ENCODE peak calls at places on chromosome 3, in five cellular contexts. K, H, N, A and X are unnamed samples.

GRCh38 chr3:186107148-186108105 is 1.5 kb downstream of the ETV5 start:
- DNase-seq in N (peak), H (peak), K (peak), A (peak), X (peak)

GRCh38 chr3:48267782-48268181 is 26.9 kb downstream of the ZNF589 start:
- DNase-seq in K (no peak), N (peak), A (no peak), H (no peak), X (no peak)

GRCh38 chr3:50179710-50180109 is 11.7 kb upstream of the GNAT1 start:
- DNase-seq in A (no peak), K (no peak), H (no peak), N (no peak), X (no peak)

GRCh38 chr3:137105277-137105977 is 147.6 kb downstream of the IL20RB start:
- DNase-seq in N (peak), H (peak), A (peak), K (peak), X (peak)

GRCh38 chr3:51751287-51751686 is 27.8 kb downstream of the IQCF6 start:
- DNase-seq in K (no peak), N (no peak), H (no peak), A (no peak), X (no peak)

GRCh38 chr3:126399348-126399730 is 4.6 kb downstream of the CFAP100 start:
- DNase-seq in A (no peak), H (peak), K (no peak), N (peak), X (peak)

GRCh38 chr3:16060358-16060852 is 114.1 kb upstream of the GALNT15 start:
- DNase-seq in A (peak), K (peak), N (peak), H (no peak), X (no peak)

GRCh38 chr3:161252143-161252542 is 31.0 kb downstream of the NMD3 start:
- DNase-seq in H (no peak), K (no peak), A (no peak), N (no peak), X (no peak)

GRCh38 chr3:26703519-26703918 is 80.9 kb downstream of the LRRC3B start:
- DNase-seq in K (no peak), N (no peak), H (peak), A (no peak), X (no peak)

GRCh38 chr3:117254990-117255389 is 545.4 kb downstream of the TUSC7 start:
- DNase-seq in H (no peak), A (no peak), N (no peak), K (no peak), X (no peak)

GRCh38 chr3:22835041-22835440 is 368.1 kb upstream of the UBE2E2 start:
- DNase-seq in H (no peak), K (no peak), N (peak), A (no peak), X (no peak)

GRCh38 chr3:46959169-46959515 is 17.4 kb downstream of the CCDC12 start:
- DNase-seq in N (no peak), H (no peak), A (no peak), K (no peak), X (no peak)

GRCh38 chr3:8632402-8633237 is 12.0 kb downstream of the SSUH2 start:
- DNase-seq in K (no peak), A (no peak), N (peak), H (no peak), X (no peak)

GRCh38 chr3:43286886-43287301 is 554 bp downstream of the SNRK start:
- DNase-seq in A (no peak), H (peak), N (peak), K (peak), X (no peak)

GRCh38 chr3:134059680-134060560 is 30.2 kb upstream of the SLCO2A1 start:
- DNase-seq in K (no peak), H (no peak), N (no peak), A (no peak), X (no peak)

GRCh38 chr3:151084893-151085226 is 604 bp upstream of the MED12L start:
- DNase-seq in N (no peak), K (no peak), A (no peak), H (no peak), X (no peak)

GRCh38 chr3:9810357-9810726 is 280 bp downstream of the TTLL3 start:
- DNase-seq in K (peak), A (no peak), N (no peak), H (no peak), X (no peak)

GRCh38 chr3:123096701-123097100 is 29.9 kb downstream of the PDIA5 start:
- DNase-seq in K (no peak), A (no peak), N (no peak), H (no peak), X (no peak)

GRCh38 chr3:78255403-78255802 is 1215.5 kb downstream of the ROBO2 start:
- DNase-seq in N (no peak), A (no peak), K (no peak), H (no peak), X (no peak)

GRCh38 chr3:50550079-50550736 is 17.3 kb downstream of the C3orf18 start:
- DNase-seq in K (peak), A (no peak), N (peak), H (peak), X (peak)

GRCh38 chr3:196287066-196287404 is 491 bp downstream of the PCYT1A start:
- DNase-seq in N (peak), H (peak), K (peak), A (no peak), X (peak)

GRCh38 chr3:77411334-77411733 is 371.4 kb downstream of the ROBO2 start:
- DNase-seq in N (no peak), H (no peak), A (no peak), K (no peak), X (no peak)

GRCh38 chr3:116770815-116771450 is 61.4 kb downstream of the TUSC7 start:
- DNase-seq in A (peak), N (peak), K (peak), H (peak), X (peak)

GRCh38 chr3:112333386-112334334 is 704 bp downstream of the CD200 start:
- DNase-seq in A (no peak), K (peak), N (no peak), H (no peak), X (no peak)

GRCh38 chr3:141828487-141829284 is 47.8 kb upstream of the ATP1B3 start:
- DNase-seq in H (no peak), A (no peak), K (no peak), N (peak), X (no peak)

GRCh38 chr3:120348065-120348980 is 831 bp downstream of the LRRC58 start:
- DNase-seq in A (no peak), K (peak), N (peak), H (peak), X (peak)

GRCh38 chr3:139558351-139559170 is 19.0 kb upstream of the RBP1 start:
- DNase-seq in N (peak), H (no peak), A (no peak), K (peak), X (no peak)

GRCh38 chr3:42683875-42684593 is 1.3 kb upstream of the KLHL40 start:
- DNase-seq in H (peak), N (peak), K (peak), A (peak), X (no peak)

GRCh38 chr3:7260975-7261374 is 400.1 kb downstream of the GRM7 start:
- DNase-seq in H (no peak), K (peak), A (no peak), N (no peak), X (no peak)

GRCh38 chr3:141050913-141051632 is at the start of gene SPSB4:
- DNase-seq in K (peak), N (no peak), A (peak), H (no peak), X (no peak)

GRCh38 chr3:123346041-123346440 is 102.8 kb downstream of the ADCY5 start:
- DNase-seq in A (no peak), H (no peak), N (no peak), K (no peak), X (no peak)

GRCh38 chr3:60025071-60026055 is 975.5 kb upstream of the CFAP20DC start:
- DNase-seq in H (no peak), A (no peak), N (no peak), K (no peak), X (no peak)

GRCh38 chr3:194308635-194309213 is 42.4 kb downstream of the CPN2 start:
- DNase-seq in N (no peak), K (no peak), A (no peak), H (no peak), X (no peak)

DNA sequence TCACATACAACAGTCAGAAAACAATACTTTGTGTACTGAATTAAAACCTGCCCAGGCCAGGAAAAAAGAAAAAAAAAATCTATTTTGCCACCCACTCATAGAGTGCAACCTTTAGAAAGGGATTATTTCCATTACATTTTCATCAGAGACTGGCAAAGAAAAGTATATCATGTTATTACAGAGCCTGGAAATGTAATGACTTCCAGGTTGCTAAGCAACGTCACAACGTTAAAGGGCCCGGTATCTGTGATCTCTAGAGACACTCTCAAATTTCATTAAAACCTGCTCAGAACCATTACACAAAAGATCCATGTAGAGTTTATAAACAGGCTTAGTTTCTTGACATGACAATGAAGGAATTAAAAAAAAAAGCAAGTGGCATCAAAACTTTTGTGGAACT is 170.5 kb downstream of the CTNNB1 start:
- DNase-seq in N (peak), H (no peak), A (no peak), K (peak), X (no peak)
- TF ChIP-seq EZH2phosphoT487 in N (no peak), H (no peak), A (no peak), K (no peak), X (no peak)

GRCh38 chr3:182364723-182365650 is 428.3 kb upstream of the ATP11B start:
- DNase-seq in N (peak), A (peak), H (no peak), K (no peak), X (no peak)

GRCh38 chr3:182369861-182370260 is 423.4 kb upstream of the ATP11B start:
- DNase-seq in N (peak), A (no peak), H (no peak), K (no peak), X (no peak)

GRCh38 chr3:182366746-182367145 is 426.6 kb upstream of the ATP11B start:
- DNase-seq in N (no peak), A (no peak), K (no peak), H (no peak), X (no peak)

GRCh38 chr3:182364323-182364722 is 429.0 kb upstream of the ATP11B start:
- DNase-seq in K (peak), H (no peak), A (peak), N (peak), X (no peak)
- TF ChIP-seq EZH2phosphoT487 in K (no peak), H (no peak), A (no peak), N (no peak), X (no peak)

GRCh38 chr3:124686028-124686670 is 44.1 kb upstream of the UMPS start:
- DNase-seq in H (no peak), N (peak), K (no peak), A (no peak), X (no peak)
- TF ChIP-seq EZH2phosphoT487 in H (no peak), N (no peak), K (no peak), A (no peak), X (no peak)

GRCh38 chr3:171974986-171975837 is 64.2 kb upstream of the FNDC3B start:
- DNase-seq in K (no peak), H (no peak), A (no peak), N (no peak), X (no peak)
- TF ChIP-seq EZH2phosphoT487 in K (no peak), H (no peak), A (no peak), N (no peak), X (no peak)

GRCh38 chr3:170542704-170543103 is 43.2 kb downstream of the SLC7A14 start:
- DNase-seq in H (no peak), N (peak), A (no peak), K (no peak), X (no peak)
- TF ChIP-seq EZH2phosphoT487 in H (no peak), N (no peak), A (no peak), K (no peak), X (no peak)

GRCh38 chr3:13708301-13708700 is 159.4 kb downstream of the FBLN2 start:
- DNase-seq in A (no peak), K (no peak), N (no peak), H (no peak), X (no peak)
- TF ChIP-seq EZH2phosphoT487 in A (no peak), K (no peak), N (no peak), H (no peak), X (no peak)

GRCh38 chr3:177465243-177465642 is 268.0 kb upstream of the TBL1XR1 start:
- DNase-seq in H (no peak), A (no peak), K (no peak), N (no peak), X (no peak)

GRCh38 chr3:177460100-177460499 is 262.8 kb upstream of the TBL1XR1 start:
- DNase-seq in K (peak), H (no peak), A (no peak), N (no peak), X (no peak)

GRCh38 chr3:177464392-177465225 is 267.3 kb upstream of the TBL1XR1 start:
- DNase-seq in N (no peak), A (no peak), H (no peak), K (no peak), X (no peak)

GRCh38 chr3:177463863-177464262 is 266.6 kb upstream of the TBL1XR1 start:
- DNase-seq in N (no peak), K (peak), H (no peak), A (no peak), X (no peak)

DNA sequence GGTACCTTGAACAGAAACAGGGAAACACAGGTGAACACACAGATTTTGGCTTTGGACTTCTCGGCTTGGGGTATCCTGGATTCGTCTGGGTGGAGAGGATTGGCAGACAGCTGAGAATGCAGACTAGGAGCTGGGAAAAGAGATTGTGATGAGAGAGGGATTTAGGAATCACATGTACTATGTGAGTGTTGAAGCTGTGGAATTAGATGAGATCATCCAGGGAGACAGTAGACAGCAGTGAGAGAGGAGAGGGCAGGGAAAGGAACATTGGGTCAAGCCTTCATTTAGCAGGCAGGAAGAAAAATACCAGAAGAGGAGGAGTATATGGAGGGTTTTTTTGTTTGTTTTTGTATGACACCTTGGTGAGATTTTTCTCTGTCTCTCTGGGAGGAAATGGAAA is 262.1 kb upstream of the TBL1XR1 start:
- DNase-seq in H (no peak), N (no peak), A (no peak), K (no peak), X (no peak)
- TF ChIP-seq EZH2phosphoT487 in H (no peak), N (no peak), A (no peak), K (no peak), X (no peak)

DNA sequence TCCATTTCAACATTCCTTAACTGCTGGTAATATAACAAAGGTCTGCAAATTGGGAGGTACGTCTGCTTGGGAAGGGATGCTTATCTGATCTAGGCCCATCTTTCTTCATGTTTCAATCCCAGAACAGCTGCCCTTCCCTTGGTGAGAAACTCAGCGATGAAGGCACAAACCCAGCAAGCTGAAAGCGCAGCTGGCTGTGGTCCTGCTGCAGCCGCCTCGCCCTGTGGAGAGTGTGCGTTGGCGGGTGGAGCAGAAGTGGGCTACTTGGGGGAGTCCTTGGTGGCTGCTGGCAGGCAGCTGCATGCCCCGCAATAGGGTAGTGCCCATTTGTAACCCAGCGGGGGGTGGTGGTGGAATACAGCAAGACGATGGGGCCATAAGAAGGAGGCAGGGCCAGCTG is 160.6 kb upstream of the WNT5A start:
- DNase-seq in N (no peak), A (no peak), K (peak), H (no peak), X (no peak)
- TF ChIP-seq EZH2phosphoT487 in N (no peak), A (no peak), K (no peak), H (no peak), X (no peak)

DNA sequence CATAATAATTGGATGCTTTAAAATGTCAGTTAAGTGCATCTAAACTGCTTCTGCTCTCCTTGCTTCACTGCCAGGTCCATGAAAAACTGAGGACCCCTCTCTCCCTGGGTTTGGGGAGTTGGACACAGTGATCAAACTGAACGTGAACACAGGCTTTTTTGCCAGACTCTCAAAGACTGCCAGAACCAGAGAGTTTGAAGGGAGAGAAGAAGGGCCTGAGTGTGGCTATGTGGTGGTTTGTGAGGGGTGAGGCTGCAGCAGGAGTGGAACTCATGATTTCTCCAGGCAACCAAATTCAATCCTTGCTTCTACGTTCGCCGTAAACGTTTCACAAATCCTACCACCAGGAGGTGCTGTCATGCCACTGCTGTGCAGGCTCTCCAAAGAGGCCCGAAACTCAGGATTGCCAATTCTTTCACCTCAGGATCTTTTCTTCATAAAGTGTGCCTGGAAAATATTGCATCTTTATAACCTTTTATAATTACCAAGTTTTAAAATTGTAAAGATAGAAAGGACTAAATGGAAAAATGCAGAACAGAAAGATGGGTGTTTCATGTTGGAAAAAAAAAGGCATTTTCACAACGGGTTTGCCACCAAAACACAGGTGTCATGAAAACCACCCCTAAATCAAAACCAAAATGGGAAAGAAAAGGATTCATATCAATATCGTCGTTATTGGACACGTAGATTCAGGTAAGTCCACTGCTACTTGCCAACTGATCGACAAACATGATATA is 19.7 kb downstream of the TM4SF4 start:
- DNase-seq in N (peak), A (peak), K (peak), H (peak), X (peak)
- TF ChIP-seq EZH2phosphoT487 in N (no peak), A (no peak), K (no peak), H (no peak), X (no peak)